ENCODE peak calls at places on chromosomes 5 and 9, in ten cellular contexts. O, I, E, Z, U, V, Y, M, R and X are unnamed samples.

GRCh38 chr9:134698587-134699342 is 57.2 kb downstream of the COL5A1 start:
- DNase-seq in Z (peak; percentile 76), M (peak; percentile 66), E (peak; percentile 89), Y (peak; percentile 37), O (peak; percentile 89), V (no peak), I (peak; percentile 83), U (peak; percentile 47), R (peak; percentile 36), X (peak; percentile 86)

GRCh38 chr5:122720347-122720746 is 54.5 kb upstream of the SNX2 start:
- DNase-seq in E (no peak), U (no peak), O (no peak), M (no peak), V (no peak), Z (no peak), R (no peak), Y (no peak), I (no peak), X (no peak)

GRCh38 chr5:167582263-167582662 is 709.2 kb upstream of the WWC1 start:
- DNase-seq in Y (no peak), I (no peak), M (no peak), V (no peak), Z (no peak), O (no peak), R (peak; percentile 8), E (no peak), U (peak; percentile 48), X (no peak)

GRCh38 chr9:111914749-111915424 is 18.3 kb downstream of the UGCG start:
- DNase-seq in R (no peak), O (no peak), I (no peak), E (no peak), Y (no peak), M (no peak), V (no peak), Z (no peak), U (peak; percentile 59), X (no peak)

GRCh38 chr9:16768816-16769215 is 101.7 kb downstream of the BNC2 start:
- DNase-seq in Y (no peak), I (no peak), E (no peak), O (no peak), M (no peak), U (no peak), Z (no peak), V (no peak), R (no peak), X (no peak)

GRCh38 chr5:133519191-133519590 is 93.2 kb downstream of the FSTL4 start:
- DNase-seq in Z (no peak), I (no peak), Y (no peak), M (no peak), E (no peak), R (no peak), V (no peak), O (no peak), U (no peak), X (no peak)

GRCh38 chr9:80650964-80651555 is 1038.3 kb downstream of the TLE1 start:
- DNase-seq in O (no peak), V (no peak), I (no peak), E (no peak), R (peak; percentile 84), Z (peak; percentile 30), M (peak; percentile 6), U (peak; percentile 89), Y (no peak), X (no peak)

GRCh38 chr5:168654225-168654624 is 75.1 kb upstream of the PANK3 start:
- DNase-seq in O (no peak), E (no peak), Y (no peak), Z (peak; percentile 73), R (peak; percentile 7), I (no peak), U (peak; percentile 88), M (peak; percentile 29), V (peak; percentile 79), X (no peak)

GRCh38 chr9:592225-592624 is 249.3 kb upstream of the DMRT1 start:
- DNase-seq in Y (no peak), E (no peak), O (no peak), M (no peak), Z (peak; percentile 23), R (no peak), U (no peak), V (no peak), I (no peak), X (no peak)

GRCh38 chr9:591292-591691 is 250.2 kb upstream of the DMRT1 start:
- DNase-seq in V (no peak), M (peak; percentile 76), I (no peak), Z (no peak), R (no peak), E (no peak), O (no peak), U (peak; percentile 15), Y (no peak), X (no peak)

GRCh38 chr9:589723-590122 is 251.8 kb upstream of the DMRT1 start:
- DNase-seq in M (no peak), I (no peak), E (no peak), U (peak; percentile 90), Z (peak; percentile 19), R (peak; percentile 31), O (no peak), V (no peak), Y (no peak), X (no peak)

GRCh38 chr9:592733-593132 is 248.8 kb upstream of the DMRT1 start:
- DNase-seq in Z (no peak), I (no peak), O (no peak), Y (no peak), M (no peak), U (no peak), E (no peak), R (no peak), V (no peak), X (no peak)

DNA sequence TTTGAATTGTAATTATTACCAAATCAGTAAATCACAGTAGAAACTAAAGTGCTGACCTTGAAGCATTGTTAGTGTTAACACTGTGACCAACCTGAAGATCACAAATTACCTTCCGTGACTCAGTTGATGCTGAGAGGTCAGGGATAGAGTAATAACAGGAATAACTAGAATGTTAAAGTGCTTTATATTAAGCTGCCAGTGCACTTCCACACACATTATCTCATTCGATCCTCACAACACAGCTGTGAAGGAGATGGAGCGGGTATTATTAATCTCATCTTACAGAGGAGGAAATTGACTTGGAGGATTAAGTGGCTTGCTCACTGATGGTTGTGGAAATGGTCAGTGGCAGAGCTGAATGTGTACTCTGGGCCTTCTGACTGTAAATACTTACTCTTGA is 252.5 kb upstream of the DMRT1 start:
- DNase-seq in O (no peak), I (no peak), Z (no peak), R (no peak), Y (no peak), U (no peak), V (no peak), E (no peak), M (no peak), X (no peak)
- TF ChIP-seq CTCF in O (no peak), I (no peak), Z (no peak), R (no peak), Y (no peak), U (no peak), V (no peak), E (no peak), M (no peak), X (no peak)

DNA sequence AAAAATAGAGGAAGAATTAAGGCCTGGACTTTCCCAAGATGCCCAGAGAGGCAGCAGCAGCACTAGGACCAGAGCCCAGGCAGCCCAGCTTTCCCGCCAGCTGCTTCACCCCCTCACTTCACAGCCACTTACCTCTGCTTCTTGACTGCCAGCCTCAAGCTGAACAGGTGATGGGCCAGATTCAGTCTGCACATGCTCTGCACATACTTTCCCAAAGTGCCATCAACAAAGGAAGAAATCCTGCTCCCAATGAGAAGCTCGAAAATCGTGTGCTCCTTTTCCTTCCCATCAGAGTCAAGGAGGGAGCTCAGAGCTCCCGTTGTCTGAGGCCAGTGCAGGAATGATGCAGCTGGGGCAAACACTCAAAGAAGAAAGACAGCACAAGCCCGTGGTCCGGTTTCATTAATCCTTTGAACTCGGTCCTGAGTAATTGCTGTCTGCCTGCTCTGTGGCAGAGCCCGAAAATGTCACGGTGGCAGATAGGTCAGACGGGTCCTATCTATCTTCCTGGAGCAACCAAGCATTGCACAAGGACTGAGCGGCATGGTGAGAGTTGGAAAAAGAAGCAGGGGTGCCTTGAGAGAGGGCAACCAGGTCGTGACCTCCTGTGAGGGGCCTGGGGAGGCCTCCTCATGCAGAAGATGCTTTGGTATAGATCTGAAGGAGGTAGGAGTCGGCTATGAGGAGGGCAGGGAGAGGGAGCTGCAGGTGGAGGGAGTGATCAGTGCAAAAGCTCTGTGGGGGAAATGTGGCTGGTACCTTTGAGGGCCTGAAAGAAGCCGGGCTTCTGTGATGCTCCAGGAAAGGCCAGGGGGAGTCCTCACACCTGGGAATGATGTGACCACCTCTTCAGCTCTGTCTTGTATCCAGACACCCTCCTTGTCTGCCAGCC is 3.8 kb upstream of the SLC25A48 start:
- DNase-seq in V (peak; percentile 47), U (no peak), I (no peak), M (no peak), E (no peak), O (no peak), R (no peak), Z (no peak), Y (no peak), X (no peak)
- TF ChIP-seq CTCF in V (peak; percentile 49), U (no peak), I (no peak), M (no peak), E (peak; percentile 28), O (no peak), R (no peak), Z (no peak), Y (no peak), X (peak; percentile 8)

GRCh38 chr5:173318881-173319609 is 9.2 kb downstream of the STC2 start:
- DNase-seq in U (no peak), Z (no peak), E (no peak), V (no peak), O (no peak), I (no peak), M (no peak), R (no peak), Y (no peak), X (no peak)

GRCh38 chr5:173318338-173318737 is 9.9 kb downstream of the STC2 start:
- DNase-seq in M (no peak), O (no peak), V (peak; percentile 42), I (no peak), Z (no peak), Y (no peak), R (no peak), E (no peak), U (no peak), X (no peak)

GRCh38 chr5:173319610-173320100 is 8.6 kb downstream of the STC2 start:
- DNase-seq in I (no peak), E (no peak), Y (no peak), M (no peak), Z (no peak), U (no peak), R (no peak), O (no peak), V (peak; percentile 53), X (no peak)

GRCh38 chr5:173321886-173322285 is 6.3 kb downstream of the STC2 start:
- DNase-seq in M (no peak), Y (no peak), R (peak; percentile 40), V (no peak), Z (no peak), I (no peak), O (no peak), U (peak; percentile 63), E (no peak), X (no peak)

GRCh38 chr5:173320259-173320658 is 8.0 kb downstream of the STC2 start:
- DNase-seq in Y (no peak), Z (peak; percentile 68), I (no peak), E (no peak), U (no peak), R (no peak), V (peak; percentile 43), M (peak; percentile 64), O (no peak), X (no peak)
- TF ChIP-seq CTCF in Y (peak; percentile 25), Z (peak; percentile 38), I (no peak), E (no peak), U (peak; percentile 35), R (peak; percentile 22), V (no peak), M (no peak), O (no peak), X (no peak)

GRCh38 chr9:106560540-106560939 is 302.4 kb upstream of the ZNF462 start:
- DNase-seq in Y (no peak), E (no peak), R (no peak), M (no peak), O (no peak), U (no peak), Z (no peak), I (no peak), V (no peak), X (no peak)
- TF ChIP-seq CTCF in Y (peak; percentile 36), E (peak; percentile 57), R (no peak), M (no peak), O (no peak), U (no peak), Z (peak; percentile 20), I (peak; percentile 53), V (peak; percentile 64), X (no peak)